ENCODE peak calls at places on chromosomes 13 and 19, in six cellular contexts. J, G, O, I, L and D are unnamed samples.

GRCh38 chr19:45508681-45508930 is 1.3 kb downstream of the VASP start:
- DNase-seq in J (peak), G (no peak), O (no peak), I (peak), L (no peak), D (no peak)

GRCh38 chr13:79915386-79915785 is 425.5 kb downstream of the SPRY2 start:
- DNase-seq in J (no peak), G (no peak), O (no peak), I (no peak), L (no peak), D (no peak)

GRCh38 chr19:16931306-16931705 is 42.5 kb downstream of the F2RL3 start:
- DNase-seq in J (no peak), G (no peak), O (no peak), I (no peak), L (no peak), D (no peak)

GRCh38 chr19:42091300-42092266 is 15.6 kb downstream of the ZNF574 start:
- DNase-seq in J (no peak), G (no peak), O (no peak), I (peak), L (peak), D (peak)

GRCh38 chr13:44013666-44014291 is 134.1 kb downstream of the LACC1 start:
- DNase-seq in J (peak), G (no peak), O (no peak), I (peak), L (peak), D (peak)

GRCh38 chr19:16655727-16656126 is 4.2 kb downstream of the SMIM7 start:
- DNase-seq in J (no peak), G (no peak), O (no peak), I (no peak), L (no peak), D (no peak)

GRCh38 chr19:19406878-19407639 is 1.6 kb downstream of the GATAD2A start:
- DNase-seq in J (peak), G (no peak), O (peak), I (no peak), L (peak), D (peak)

GRCh38 chr19:33700408-33700757 is 78.6 kb downstream of the CHST8 start:
- DNase-seq in J (no peak), G (no peak), O (no peak), I (no peak), L (no peak), D (no peak)

GRCh38 chr13:109862627-109863026 is 76.2 kb upstream of the IRS2 start:
- DNase-seq in J (peak), G (no peak), O (no peak), I (no peak), L (peak), D (peak)

GRCh38 chr13:31699650-31700049 is 39.7 kb upstream of the RXFP2 start:
- DNase-seq in J (no peak), G (peak), O (peak), I (peak), L (no peak), D (no peak)

GRCh38 chr19:47470447-47471195 is 1.1 kb downstream of the SLC8A2 start:
- DNase-seq in J (no peak), G (no peak), O (no peak), I (peak), L (no peak), D (no peak)

GRCh38 chr13:77544765-77545316 is 9.3 kb downstream of the SCEL start:
- DNase-seq in J (no peak), G (no peak), O (no peak), I (no peak), L (no peak), D (no peak)

GRCh38 chr13:36519432-36519831 is 87.1 kb downstream of the CCNA1 start:
- DNase-seq in J (no peak), G (peak), O (no peak), I (no peak), L (no peak), D (no peak)

GRCh38 chr13:27425151-27425917 is 915 bp downstream of the GTF3A start:
- DNase-seq in J (no peak), G (no peak), O (no peak), I (no peak), L (peak), D (no peak)

GRCh38 chr13:89755729-89756492 is 1591.6 kb upstream of the MIR17HG start:
- DNase-seq in J (no peak), G (peak), O (no peak), I (no peak), L (no peak), D (no peak)

GRCh38 chr13:113337976-113338375 is 26.0 kb downstream of the GRTP1 start:
- DNase-seq in J (no peak), G (no peak), O (no peak), I (peak), L (no peak), D (no peak)

GRCh38 chr13:42355118-42355840 is 83.3 kb downstream of the AKAP11 start:
- DNase-seq in J (no peak), G (no peak), O (peak), I (peak), L (no peak), D (no peak)

GRCh38 chr13:101346942-101347728 is 69.2 kb downstream of the NALCN start:
- DNase-seq in J (peak), G (no peak), O (no peak), I (peak), L (no peak), D (peak)

GRCh38 chr13:44786724-44787123 is 202.5 kb downstream of the NUFIP1 start:
- DNase-seq in J (no peak), G (no peak), O (no peak), I (no peak), L (no peak), D (no peak)

GRCh38 chr13:87798536-87798935 is 127.4 kb downstream of the SLITRK5 start:
- DNase-seq in J (no peak), G (no peak), O (no peak), I (no peak), L (no peak), D (no peak)

GRCh38 chr13:31201341-31202024 is 1.7 kb downstream of the B3GLCT start:
- DNase-seq in J (peak), G (no peak), O (no peak), I (peak), L (peak), D (peak)

GRCh38 chr19:55212447-55212846 is 3.1 kb upstream of the PTPRH start:
- DNase-seq in J (no peak), G (peak), O (no peak), I (no peak), L (peak), D (no peak)

GRCh38 chr13:114124921-114125320 is 7.5 kb downstream of the RASA3 start:
- DNase-seq in J (peak), G (no peak), O (no peak), I (peak), L (peak), D (peak)

GRCh38 chr19:52889931-52890330 is 7.5 kb downstream of the ZNF320 start:
- DNase-seq in J (no peak), G (no peak), O (no peak), I (no peak), L (no peak), D (no peak)

GRCh38 chr19:4375164-4375619 is 25.2 kb downstream of the SH3GL1 start:
- DNase-seq in J (peak), G (peak), O (no peak), I (peak), L (peak), D (no peak)

GRCh38 chr19:16369664-16370576 is 45.3 kb downstream of the KLF2 start:
- DNase-seq in J (no peak), G (no peak), O (no peak), I (peak), L (no peak), D (no peak)

GRCh38 chr19:54425382-54425723 is 10.1 kb downstream of the TTYH1 start:
- DNase-seq in J (no peak), G (no peak), O (no peak), I (peak), L (no peak), D (no peak)

GRCh38 chr13:108069521-108070210 is 145.7 kb downstream of the LIG4 start:
- DNase-seq in J (no peak), G (no peak), O (no peak), I (no peak), L (no peak), D (no peak)

GRCh38 chr19:46697142-46697960 is 19.6 kb downstream of the PRKD2 start:
- DNase-seq in J (peak), G (peak), O (peak), I (peak), L (no peak), D (peak)

GRCh38 chr19:54662730-54663129 is at the start of gene LILRB4:
- DNase-seq in J (no peak), G (no peak), O (no peak), I (no peak), L (no peak), D (no peak)

GRCh38 chr13:33934343-33934742 is 116.4 kb downstream of the RFC3 start:
- DNase-seq in J (no peak), G (no peak), O (no peak), I (no peak), L (no peak), D (no peak)

GRCh38 chr13:33934936-33935510 is 117.1 kb downstream of the RFC3 start:
- DNase-seq in J (no peak), G (no peak), O (no peak), I (no peak), L (no peak), D (no peak)

GRCh38 chr13:33933810-33934209 is 115.9 kb downstream of the RFC3 start:
- DNase-seq in J (no peak), G (no peak), O (no peak), I (no peak), L (no peak), D (no peak)

GRCh38 chr13:33931397-33931987 is 113.5 kb downstream of the RFC3 start:
- DNase-seq in J (peak), G (peak), O (peak), I (peak), L (peak), D (peak)

GRCh38 chr13:33932765-33933406 is 114.9 kb downstream of the RFC3 start:
- DNase-seq in J (no peak), G (no peak), O (no peak), I (no peak), L (no peak), D (peak)
- H2AFZ ChIP-seq in J (no peak), G (no peak), O (no peak), I (no peak), L (no peak), D (no peak)

DNA sequence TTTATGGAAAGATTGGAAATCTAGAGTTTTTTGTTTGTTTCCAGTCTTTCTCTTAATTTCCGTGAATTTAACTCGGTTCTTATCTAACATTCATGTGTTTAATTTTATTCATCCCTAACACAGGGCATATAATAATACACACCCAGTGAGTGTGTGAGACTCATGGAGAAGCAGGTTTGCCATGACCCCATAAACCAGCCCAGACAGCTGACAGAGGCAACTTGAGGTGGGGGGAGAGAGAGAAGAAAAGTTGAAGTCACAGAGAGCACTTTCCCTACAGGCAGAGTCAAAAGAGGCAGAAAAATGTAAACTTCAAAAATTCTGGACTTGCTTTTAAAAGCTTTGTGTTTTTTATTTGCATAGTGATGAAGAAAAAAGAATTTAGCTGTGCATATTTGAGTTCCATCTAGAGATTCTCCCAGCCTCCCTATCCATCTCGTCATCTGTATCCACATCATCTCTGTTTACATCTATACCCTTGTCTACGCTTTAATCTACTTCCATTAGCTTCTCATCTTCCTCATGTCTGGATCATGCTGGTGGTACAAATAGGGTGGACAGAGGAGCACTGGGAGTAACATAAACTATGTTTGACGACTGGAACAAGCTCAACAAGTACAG is 60.2 kb downstream of the THSD1 start:
- DNase-seq in J (no peak), G (no peak), O (no peak), I (no peak), L (no peak), D (peak)
- H2AFZ ChIP-seq in J (no peak), G (no peak), O (no peak), I (peak), L (no peak), D (no peak)

GRCh38 chr13:99960663-99961440 is 10.7 kb downstream of the ZIC5 start:
- DNase-seq in J (no peak), G (peak), O (peak), I (peak), L (no peak), D (no peak)
- H2AFZ ChIP-seq in J (no peak), G (no peak), O (no peak), I (no peak), L (no peak), D (no peak)

GRCh38 chr19:40612831-40613668 is 11.9 kb downstream of the LTBP4 start:
- DNase-seq in J (peak), G (peak), O (peak), I (peak), L (no peak), D (no peak)
- H2AFZ ChIP-seq in J (no peak), G (peak), O (peak), I (peak), L (no peak), D (peak)

GRCh38 chr19:7098096-7098495 is 28.6 kb downstream of the ZNF557 start:
- DNase-seq in J (no peak), G (no peak), O (no peak), I (no peak), L (no peak), D (no peak)
- H2AFZ ChIP-seq in J (no peak), G (no peak), O (no peak), I (no peak), L (peak), D (no peak)

DNA sequence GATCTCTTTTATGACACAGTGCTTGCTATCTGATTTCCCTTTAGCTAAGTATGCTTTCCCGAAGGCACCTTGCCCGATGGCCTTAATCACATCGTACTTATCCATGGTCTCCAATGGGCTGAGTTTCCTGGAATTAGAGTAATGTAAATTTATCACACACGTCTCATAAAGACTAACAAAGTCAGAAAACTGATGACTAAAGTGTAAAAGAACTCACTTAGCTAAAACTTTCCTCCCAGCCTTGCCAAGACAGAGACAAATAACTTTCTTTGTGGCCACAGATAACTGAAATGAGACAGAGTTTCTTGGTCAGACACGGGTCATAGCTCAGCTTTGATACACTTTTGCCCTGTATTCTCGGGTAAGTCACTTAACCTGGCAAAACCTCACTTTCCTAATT is 1.5 kb downstream of the NEK5 start:
- DNase-seq in J (no peak), G (peak), O (no peak), I (peak), L (no peak), D (no peak)
- H2AFZ ChIP-seq in J (no peak), G (no peak), O (no peak), I (no peak), L (peak), D (no peak)

DNA sequence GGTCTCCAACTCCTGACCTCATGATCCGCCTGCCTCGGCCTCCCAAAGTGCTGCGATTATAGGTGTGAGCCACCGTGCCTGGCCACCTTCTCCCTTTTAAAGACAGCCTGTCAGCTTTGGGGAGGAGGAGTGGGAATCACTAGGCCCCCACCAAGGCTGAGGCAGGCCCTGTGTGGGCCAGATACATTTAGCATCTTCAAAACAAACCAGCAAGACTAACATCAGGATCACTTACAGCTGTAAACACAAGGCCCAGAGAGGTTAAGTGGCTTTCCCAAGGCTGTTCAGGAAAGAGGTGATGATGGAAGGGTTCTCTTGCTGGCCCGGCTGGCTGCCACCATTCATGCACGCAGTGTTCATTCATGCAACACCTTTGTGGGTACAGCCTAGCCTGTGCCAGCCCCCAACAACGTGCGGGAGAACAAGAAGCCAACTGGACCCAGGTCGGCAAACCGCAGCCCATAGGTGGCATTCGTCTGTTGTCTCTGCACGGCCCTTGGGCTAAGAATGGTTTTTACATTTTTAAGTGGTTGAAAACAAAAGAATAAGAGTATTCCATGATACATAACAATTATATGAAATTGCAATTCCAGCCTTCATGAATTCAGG is 23.0 kb downstream of the IER2 start:
- DNase-seq in J (no peak), G (no peak), O (no peak), I (peak), L (no peak), D (no peak)
- H2AFZ ChIP-seq in J (no peak), G (no peak), O (no peak), I (peak), L (no peak), D (peak)